ENCODE peak calls at places on chromosomes 1 and 21, in four cellular contexts. Z, E, G and N are unnamed samples.

GRCh38 chr1:111484391-111484790 is 10.6 kb downstream of the C1orf162 start:
- DNase-seq in E (no peak), Z (no peak), G (no peak), N (no peak)

GRCh38 chr1:201320168-201320842 is 37.0 kb downstream of the PKP1 start:
- DNase-seq in E (no peak), G (peak), Z (no peak), N (no peak)

GRCh38 chr1:173164686-173165085 is 42.4 kb downstream of the TNFSF4 start:
- DNase-seq in G (no peak), E (no peak), Z (no peak), N (no peak)

GRCh38 chr1:110339040-110339426 is at the start of gene RBM15:
- DNase-seq in G (peak), Z (peak), E (peak), N (peak)

GRCh38 chr1:64476251-64476952 is 6.5 kb downstream of the CACHD1 start:
- DNase-seq in Z (peak), G (no peak), E (no peak), N (no peak)

GRCh38 chr1:26082020-26082350 is 14.6 kb upstream of the TRIM63 start:
- DNase-seq in E (no peak), G (no peak), Z (no peak), N (no peak)

GRCh38 chr1:202959276-202959620 is 1.1 kb upstream of the ADIPOR1 start:
- DNase-seq in E (no peak), G (no peak), Z (no peak), N (no peak)

GRCh38 chr1:21594495-21594894 is 74.7 kb downstream of the RAP1GAP start:
- DNase-seq in E (no peak), G (no peak), Z (no peak), N (no peak)

GRCh38 chr1:116178837-116179236 is 67.6 kb downstream of the MAB21L3 start:
- DNase-seq in E (no peak), Z (no peak), G (no peak), N (no peak)

GRCh38 chr1:185816460-185816859 is 82.3 kb downstream of the HMCN1 start:
- DNase-seq in G (no peak), E (no peak), Z (no peak), N (no peak)

GRCh38 chr1:219507432-219507831 is 105.5 kb downstream of the ZC3H11B start:
- DNase-seq in G (no peak), E (no peak), Z (no peak), N (no peak)

GRCh38 chr1:231138221-231138620 is 23.6 kb upstream of the TRIM67 start:
- DNase-seq in G (no peak), E (no peak), Z (no peak), N (no peak)

GRCh38 chr1:145995148-145995851 is 1.1 kb downstream of the TXNIP start:
- DNase-seq in Z (no peak), G (no peak), E (no peak), N (no peak)

GRCh38 chr21:42921912-42922311 is 3.5 kb downstream of the ERVH48-1 start:
- DNase-seq in Z (no peak), G (no peak), E (no peak), N (no peak)

GRCh38 chr21:36188081-36188681 is 31.6 kb downstream of the DOP1B start:
- DNase-seq in E (no peak), G (no peak), Z (no peak), N (no peak)

GRCh38 chr21:43645987-43646386 is 13.3 kb downstream of the HSF2BP start:
- DNase-seq in Z (no peak), E (no peak), G (no peak), N (no peak)

GRCh38 chr1:198437352-198437751 is 103.1 kb downstream of the ATP6V1G3 start:
- DNase-seq in E (no peak), Z (no peak), G (no peak), N (no peak)

GRCh38 chr1:107187399-107187798 is 46.6 kb downstream of the NTNG1 start:
- DNase-seq in E (no peak), Z (no peak), G (no peak), N (no peak)

GRCh38 chr1:42266253-42267135 is 68.5 kb downstream of the FOXJ3 start:
- DNase-seq in Z (no peak), E (no peak), G (no peak), N (no peak)

GRCh38 chr1:205492201-205492667 is 12.2 kb upstream of the CDK18 start:
- DNase-seq in G (no peak), E (no peak), Z (no peak), N (peak)

GRCh38 chr1:69058454-69058853 is 509.3 kb upstream of the LRRC7 start:
- DNase-seq in E (no peak), Z (no peak), G (no peak), N (no peak)

GRCh38 chr21:33025106-33025470 is 647 bp upstream of the OLIG2 start:
- DNase-seq in Z (no peak), E (no peak), G (peak), N (no peak)

GRCh38 chr1:244353572-244354091 is 98.1 kb downstream of the ADSS2 start:
- DNase-seq in G (no peak), E (no peak), Z (peak), N (no peak)

GRCh38 chr1:59156031-59156430 is 140.9 kb upstream of the FGGY start:
- DNase-seq in E (no peak), G (no peak), Z (no peak), N (peak)

GRCh38 chr1:234999513-234999940 is 129.1 kb downstream of the TOMM20 start:
- DNase-seq in E (no peak), Z (no peak), G (no peak), N (no peak)

GRCh38 chr21:33058468-33059318 is 11.2 kb upstream of the OLIG1 start:
- DNase-seq in Z (no peak), G (no peak), E (no peak), N (peak)

GRCh38 chr1:67307251-67308060 is at the start of gene IL12RB2:
- DNase-seq in Z (no peak), G (peak), E (no peak), N (no peak)

GRCh38 chr1:203124546-203125317 is 2.8 kb upstream of the ADORA1 start:
- DNase-seq in Z (no peak), G (no peak), E (no peak), N (no peak)

GRCh38 chr1:232923739-232924386 is 26.5 kb upstream of the NTPCR start:
- DNase-seq in E (no peak), Z (no peak), G (peak), N (no peak)

GRCh38 chr1:221884821-221885220 is 142.9 kb upstream of the DUSP10 start:
- DNase-seq in Z (no peak), G (no peak), E (no peak), N (no peak)

GRCh38 chr1:202805886-202806511 is 2.2 kb downstream of the KDM5B start:
- DNase-seq in G (peak), E (no peak), Z (no peak), N (no peak)

GRCh38 chr1:41619511-41620364 is 135.3 kb upstream of the EDN2 start:
- DNase-seq in E (no peak), G (no peak), Z (no peak), N (no peak)